ENCODE peak calls at places on chromosomes 5 and 9, in ten cellular contexts. One of them, this sample, is unnamed. For H3K36me3, the result is how much of the 10 kb centered on the place peaks cover.

GRCh38 chr5:103469288-103470065 is 93.1 kb downstream of the NUDT12 start:
- DNase-seq in right lobe of liver: no peak
- DNase-seq in mesenchymal stem cell: peak
- DNase-seq in CD8-positive, alpha-beta T cell: no peak
- DNase-seq in body of pancreas: no peak
- DNase-seq in astrocyte: peak
- DNase-seq in neural progenitor cell: no peak
- DNase-seq in stomach: no peak
- DNase-seq in left lung: no peak
- DNase-seq in tibial artery: no peak
- DNase-seq in this sample: no peak

GRCh38 chr5:123438244-123438643 is 15.0 kb upstream of the CEP120 start:
- DNase-seq in body of pancreas: no peak
- DNase-seq in right lobe of liver: no peak
- DNase-seq in CD8-positive, alpha-beta T cell: no peak
- DNase-seq in neural progenitor cell: no peak
- DNase-seq in left lung: no peak
- DNase-seq in mesenchymal stem cell: no peak
- DNase-seq in stomach: no peak
- DNase-seq in astrocyte: no peak
- DNase-seq in tibial artery: no peak
- DNase-seq in this sample: no peak

GRCh38 chr5:147504001-147504400 is 5.9 kb downstream of the DPYSL3 start:
- DNase-seq in tibial artery: peak
- DNase-seq in right lobe of liver: no peak
- DNase-seq in astrocyte: peak
- DNase-seq in mesenchymal stem cell: peak
- DNase-seq in body of pancreas: no peak
- DNase-seq in CD8-positive, alpha-beta T cell: no peak
- DNase-seq in neural progenitor cell: no peak
- DNase-seq in stomach: no peak
- DNase-seq in left lung: no peak
- DNase-seq in this sample: no peak

GRCh38 chr9:755454-756381 is 85.8 kb upstream of the DMRT1 start:
- DNase-seq in tibial artery: no peak
- DNase-seq in CD8-positive, alpha-beta T cell: no peak
- DNase-seq in right lobe of liver: no peak
- DNase-seq in stomach: no peak
- DNase-seq in mesenchymal stem cell: peak
- DNase-seq in neural progenitor cell: no peak
- DNase-seq in astrocyte: peak
- DNase-seq in body of pancreas: no peak
- DNase-seq in left lung: no peak
- DNase-seq in this sample: no peak

GRCh38 chr9:124219290-124219605 is 38.5 kb upstream of the NEK6 start:
- DNase-seq in stomach: no peak
- DNase-seq in mesenchymal stem cell: no peak
- DNase-seq in left lung: no peak
- DNase-seq in tibial artery: no peak
- DNase-seq in CD8-positive, alpha-beta T cell: no peak
- DNase-seq in neural progenitor cell: no peak
- DNase-seq in right lobe of liver: no peak
- DNase-seq in body of pancreas: no peak
- DNase-seq in astrocyte: no peak
- DNase-seq in this sample: no peak

GRCh38 chr9:121972501-121972981 is 120.6 kb downstream of the TTLL11 start:
- DNase-seq in right lobe of liver: no peak
- DNase-seq in mesenchymal stem cell: peak
- DNase-seq in body of pancreas: peak
- DNase-seq in CD8-positive, alpha-beta T cell: no peak
- DNase-seq in left lung: peak
- DNase-seq in stomach: peak
- DNase-seq in neural progenitor cell: no peak
- DNase-seq in astrocyte: peak
- DNase-seq in tibial artery: no peak
- DNase-seq in this sample: no peak

GRCh38 chr5:1769017-1769640 is 30.5 kb downstream of the MRPL36 start:
- DNase-seq in stomach: no peak
- DNase-seq in CD8-positive, alpha-beta T cell: no peak
- DNase-seq in neural progenitor cell: no peak
- DNase-seq in tibial artery: no peak
- DNase-seq in astrocyte: no peak
- DNase-seq in right lobe of liver: peak
- DNase-seq in left lung: peak
- DNase-seq in mesenchymal stem cell: no peak
- DNase-seq in body of pancreas: no peak
- DNase-seq in this sample: no peak

GRCh38 chr5:163496286-163496685 is 9.1 kb upstream of the MAT2B start:
- DNase-seq in body of pancreas: no peak
- DNase-seq in tibial artery: no peak
- DNase-seq in left lung: no peak
- DNase-seq in astrocyte: peak
- DNase-seq in stomach: no peak
- DNase-seq in CD8-positive, alpha-beta T cell: no peak
- DNase-seq in right lobe of liver: no peak
- DNase-seq in neural progenitor cell: no peak
- DNase-seq in mesenchymal stem cell: peak
- DNase-seq in this sample: no peak

GRCh38 chr5:3825888-3826465 is 230.3 kb downstream of the IRX1 start:
- DNase-seq in astrocyte: peak
- DNase-seq in body of pancreas: no peak
- DNase-seq in left lung: no peak
- DNase-seq in tibial artery: no peak
- DNase-seq in right lobe of liver: no peak
- DNase-seq in stomach: no peak
- DNase-seq in neural progenitor cell: no peak
- DNase-seq in CD8-positive, alpha-beta T cell: no peak
- DNase-seq in mesenchymal stem cell: no peak
- DNase-seq in this sample: no peak

GRCh38 chr9:80797427-80797825 is 891.9 kb downstream of the TLE1 start:
- DNase-seq in right lobe of liver: no peak
- DNase-seq in CD8-positive, alpha-beta T cell: no peak
- DNase-seq in astrocyte: no peak
- DNase-seq in body of pancreas: no peak
- DNase-seq in left lung: no peak
- DNase-seq in tibial artery: no peak
- DNase-seq in neural progenitor cell: peak
- DNase-seq in stomach: no peak
- DNase-seq in mesenchymal stem cell: peak
- DNase-seq in this sample: no peak

GRCh38 chr9:114953917-114954316 is 23.5 kb upstream of the TNFSF8 start:
- DNase-seq in astrocyte: peak
- DNase-seq in stomach: no peak
- DNase-seq in left lung: no peak
- DNase-seq in body of pancreas: no peak
- DNase-seq in neural progenitor cell: no peak
- DNase-seq in mesenchymal stem cell: peak
- DNase-seq in right lobe of liver: no peak
- DNase-seq in CD8-positive, alpha-beta T cell: no peak
- DNase-seq in tibial artery: peak
- DNase-seq in this sample: no peak

GRCh38 chr5:54859321-54859720 is 126.1 kb downstream of the ESM1 start:
- DNase-seq in right lobe of liver: no peak
- DNase-seq in CD8-positive, alpha-beta T cell: no peak
- DNase-seq in mesenchymal stem cell: no peak
- DNase-seq in body of pancreas: no peak
- DNase-seq in left lung: no peak
- DNase-seq in stomach: no peak
- DNase-seq in tibial artery: no peak
- DNase-seq in neural progenitor cell: no peak
- DNase-seq in astrocyte: no peak
- DNase-seq in this sample: no peak

GRCh38 chr5:110957934-110958333 is 113.6 kb upstream of the TSLP start:
- DNase-seq in tibial artery: no peak
- DNase-seq in neural progenitor cell: no peak
- DNase-seq in CD8-positive, alpha-beta T cell: no peak
- DNase-seq in astrocyte: peak
- DNase-seq in mesenchymal stem cell: no peak
- DNase-seq in body of pancreas: no peak
- DNase-seq in left lung: no peak
- DNase-seq in stomach: no peak
- DNase-seq in right lobe of liver: no peak
- DNase-seq in this sample: no peak

GRCh38 chr5:133220851-133221674 is 169.2 kb downstream of the HSPA4 start:
- DNase-seq in neural progenitor cell: no peak
- DNase-seq in stomach: no peak
- DNase-seq in tibial artery: no peak
- DNase-seq in left lung: no peak
- DNase-seq in CD8-positive, alpha-beta T cell: no peak
- DNase-seq in body of pancreas: no peak
- DNase-seq in mesenchymal stem cell: peak
- DNase-seq in right lobe of liver: no peak
- DNase-seq in astrocyte: peak
- DNase-seq in this sample: no peak

GRCh38 chr5:61631438-61631941 is 299.4 kb downstream of the ZSWIM6 start:
- DNase-seq in astrocyte: peak
- DNase-seq in CD8-positive, alpha-beta T cell: no peak
- DNase-seq in mesenchymal stem cell: no peak
- DNase-seq in body of pancreas: peak
- DNase-seq in left lung: no peak
- DNase-seq in right lobe of liver: no peak
- DNase-seq in stomach: no peak
- DNase-seq in tibial artery: peak
- DNase-seq in neural progenitor cell: peak
- DNase-seq in this sample: no peak

GRCh38 chr9:76576344-76576743 is 117.4 kb downstream of the GCNT1 start:
- DNase-seq in stomach: no peak
- DNase-seq in tibial artery: peak
- DNase-seq in mesenchymal stem cell: peak
- DNase-seq in left lung: no peak
- DNase-seq in body of pancreas: no peak
- DNase-seq in CD8-positive, alpha-beta T cell: peak
- DNase-seq in right lobe of liver: no peak
- DNase-seq in neural progenitor cell: no peak
- DNase-seq in astrocyte: peak
- DNase-seq in this sample: no peak

GRCh38 chr5:131794596-131794995 is 2.2 kb downstream of the FNIP1 start:
- DNase-seq in astrocyte: no peak
- DNase-seq in mesenchymal stem cell: peak
- DNase-seq in tibial artery: no peak
- DNase-seq in stomach: no peak
- DNase-seq in right lobe of liver: no peak
- DNase-seq in CD8-positive, alpha-beta T cell: no peak
- DNase-seq in body of pancreas: no peak
- DNase-seq in neural progenitor cell: no peak
- DNase-seq in left lung: no peak
- DNase-seq in this sample: no peak
- H3K4me3 ChIP-seq in astrocyte: peak
- H3K4me3 ChIP-seq in mesenchymal stem cell: peak
- H3K4me3 ChIP-seq in tibial artery: no peak
- H3K4me3 ChIP-seq in stomach: no peak
- H3K4me3 ChIP-seq in right lobe of liver: no peak
- H3K4me3 ChIP-seq in CD8-positive, alpha-beta T cell: no peak
- H3K4me3 ChIP-seq in body of pancreas: no peak
- H3K4me3 ChIP-seq in neural progenitor cell: no peak
- H3K4me3 ChIP-seq in left lung: no peak
- H3K4me3 ChIP-seq in this sample: no peak

DNA sequence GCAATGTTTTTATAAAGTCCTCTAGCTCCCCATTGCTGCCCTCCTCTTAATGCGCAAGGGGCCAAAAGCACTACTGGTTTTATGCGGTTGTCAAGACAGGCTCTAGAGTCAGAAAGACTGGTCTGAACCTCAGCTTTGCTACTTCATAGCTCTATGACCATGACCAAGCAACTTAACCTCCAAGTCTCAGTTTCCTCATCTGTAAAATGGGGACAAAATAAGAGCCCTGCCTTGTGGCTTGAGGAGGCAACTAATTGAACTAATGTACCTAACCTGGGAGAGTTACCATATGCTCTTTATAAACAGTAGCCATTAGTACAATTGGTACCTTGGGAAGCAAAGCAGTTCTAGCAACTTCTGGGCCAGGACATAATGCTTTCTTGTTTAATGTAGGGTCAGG is 36.5 kb downstream of the ANXA6 start:
- DNase-seq in astrocyte: no peak
- DNase-seq in right lobe of liver: no peak
- DNase-seq in stomach: no peak
- DNase-seq in tibial artery: no peak
- DNase-seq in CD8-positive, alpha-beta T cell: no peak
- DNase-seq in left lung: no peak
- DNase-seq in mesenchymal stem cell: no peak
- DNase-seq in body of pancreas: no peak
- DNase-seq in neural progenitor cell: no peak
- DNase-seq in this sample: no peak
- H3K36me3 ChIP-seq in astrocyte: half or more
- H3K36me3 ChIP-seq in right lobe of liver: under half
- H3K36me3 ChIP-seq in stomach: under half
- H3K36me3 ChIP-seq in tibial artery: half or more
- H3K36me3 ChIP-seq in CD8-positive, alpha-beta T cell: half or more
- H3K36me3 ChIP-seq in left lung: half or more
- H3K36me3 ChIP-seq in mesenchymal stem cell: half or more
- H3K36me3 ChIP-seq in body of pancreas: under half
- H3K36me3 ChIP-seq in neural progenitor cell: under half
- H3K36me3 ChIP-seq in this sample: half or more

DNA sequence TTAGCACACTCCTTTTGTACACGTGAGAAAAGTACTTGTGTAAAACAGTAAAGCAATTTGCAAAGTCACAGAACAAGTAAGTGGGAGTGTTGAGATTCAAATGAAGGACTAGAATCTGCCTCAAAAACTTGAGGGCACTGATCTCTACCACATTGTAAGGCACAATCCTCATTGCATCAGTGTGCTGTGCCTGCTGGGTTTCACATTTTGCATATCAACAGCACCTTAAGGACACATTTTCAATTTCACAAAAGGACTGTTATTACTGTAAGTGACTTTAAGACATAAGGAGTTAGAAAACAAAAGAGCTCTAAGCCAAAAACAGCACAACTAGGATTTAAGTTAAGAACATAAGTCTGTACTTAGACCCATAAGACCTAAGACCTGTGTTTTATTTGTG is 44.7 kb upstream of the HK3 start:
- DNase-seq in neural progenitor cell: no peak
- DNase-seq in tibial artery: no peak
- DNase-seq in left lung: no peak
- DNase-seq in CD8-positive, alpha-beta T cell: no peak
- DNase-seq in mesenchymal stem cell: no peak
- DNase-seq in right lobe of liver: no peak
- DNase-seq in stomach: no peak
- DNase-seq in astrocyte: no peak
- DNase-seq in body of pancreas: no peak
- DNase-seq in this sample: no peak
- H3K27ac ChIP-seq in neural progenitor cell: peak
- H3K27ac ChIP-seq in tibial artery: no peak
- H3K27ac ChIP-seq in left lung: no peak
- H3K27ac ChIP-seq in CD8-positive, alpha-beta T cell: no peak
- H3K27ac ChIP-seq in mesenchymal stem cell: no peak
- H3K27ac ChIP-seq in right lobe of liver: no peak
- H3K27ac ChIP-seq in stomach: no peak
- H3K27ac ChIP-seq in astrocyte: no peak
- H3K27ac ChIP-seq in body of pancreas: no peak
- H3K27ac ChIP-seq in this sample: no peak

DNA sequence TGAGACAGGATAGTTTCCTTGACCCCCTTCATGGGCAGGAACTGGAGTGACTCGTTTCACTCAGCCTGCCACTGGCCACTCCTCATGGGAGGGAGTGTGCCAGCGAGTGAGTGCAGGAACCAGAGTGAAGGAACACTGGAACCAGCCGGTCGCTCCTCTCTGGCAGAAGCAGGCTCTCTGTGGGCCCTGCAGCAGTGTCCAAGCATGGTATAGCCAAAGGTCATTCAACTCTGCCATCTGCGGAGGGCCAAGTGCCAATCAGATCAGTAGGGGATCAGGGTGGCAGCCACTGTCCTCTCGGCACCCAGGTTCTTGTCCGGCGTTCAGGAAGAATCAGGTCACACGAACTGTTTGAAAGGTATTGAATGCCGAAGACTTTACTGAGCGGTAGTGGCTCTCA is 169.2 kb upstream of the PPP1R2B start:
- DNase-seq in CD8-positive, alpha-beta T cell: no peak
- DNase-seq in left lung: peak
- DNase-seq in tibial artery: no peak
- DNase-seq in neural progenitor cell: no peak
- DNase-seq in right lobe of liver: no peak
- DNase-seq in stomach: no peak
- DNase-seq in mesenchymal stem cell: no peak
- DNase-seq in astrocyte: no peak
- DNase-seq in body of pancreas: no peak
- DNase-seq in this sample: no peak
- H3K4me3 ChIP-seq in CD8-positive, alpha-beta T cell: no peak
- H3K4me3 ChIP-seq in left lung: no peak
- H3K4me3 ChIP-seq in tibial artery: no peak
- H3K4me3 ChIP-seq in neural progenitor cell: no peak
- H3K4me3 ChIP-seq in right lobe of liver: no peak
- H3K4me3 ChIP-seq in stomach: no peak
- H3K4me3 ChIP-seq in mesenchymal stem cell: no peak
- H3K4me3 ChIP-seq in astrocyte: no peak
- H3K4me3 ChIP-seq in body of pancreas: no peak
- H3K4me3 ChIP-seq in this sample: no peak

This sample was measured in naive thymus-derived CD4-positive, alpha-beta T cell.